ENCODE peak calls at places on chromosomes 13 and 19, in six cellular contexts. V, E, Z, R, U and K are unnamed samples.

GRCh38 chr13:112647256-112647655 is 42.6 kb upstream of the ATP11A start:
- DNase-seq in V (peak; percentile 5), Z (no peak), U (no peak), R (no peak), E (no peak), K (no peak)

GRCh38 chr19:17490411-17490810 is 20.1 kb downstream of the SLC27A1 start:
- DNase-seq in E (no peak), U (no peak), Z (no peak), V (no peak), R (no peak), K (no peak)

GRCh38 chr13:53206455-53206854 is 177.8 kb downstream of the OLFM4 start:
- DNase-seq in E (no peak), Z (peak; percentile 10), R (peak; percentile 4), U (no peak), V (no peak), K (no peak)

GRCh38 chr19:22595918-22596341 is 38.2 kb upstream of the ZNF492 start:
- DNase-seq in U (no peak), R (no peak), E (peak; percentile 37), V (peak; percentile 72), Z (no peak), K (no peak)

GRCh38 chr13:23365652-23366051 is 67.8 kb downstream of the SACS start:
- DNase-seq in Z (no peak), R (no peak), U (no peak), V (no peak), E (no peak), K (no peak)

GRCh38 chr13:61123533-61124269 is 291.9 kb downstream of the PCDH20 start:
- DNase-seq in E (no peak), R (no peak), U (no peak), V (no peak), Z (no peak), K (no peak)

GRCh38 chr19:33997690-33998089 is 174.6 kb upstream of the LSM14A start:
- DNase-seq in U (no peak), V (no peak), Z (no peak), R (peak; percentile 5), E (no peak), K (no peak)

GRCh38 chr13:27619711-27620376 is 485 bp downstream of the LNX2 start:
- DNase-seq in E (no peak), R (peak; percentile 39), V (no peak), Z (no peak), U (peak; percentile 11), K (peak; percentile 25)

GRCh38 chr13:97753942-97754670 is 199.4 kb upstream of the IPO5 start:
- DNase-seq in Z (no peak), R (no peak), E (no peak), V (no peak), U (no peak), K (no peak)

GRCh38 chr13:67395577-67395976 is 165.4 kb upstream of the PCDH9 start:
- DNase-seq in E (no peak), Z (no peak), V (no peak), U (no peak), R (no peak), K (no peak)

GRCh38 chr13:57996717-57997116 is 365.2 kb downstream of the PCDH17 start:
- DNase-seq in V (no peak), E (no peak), Z (no peak), R (peak; percentile 7), U (no peak), K (no peak)

GRCh38 chr19:32471095-32471494 is 65.5 kb downstream of the DPY19L3 start:
- DNase-seq in V (no peak), Z (no peak), R (peak; percentile 12), E (no peak), U (peak; percentile 40), K (no peak)

GRCh38 chr19:42442833-42443232 is at the start of gene CXCL17:
- DNase-seq in V (no peak), Z (no peak), R (no peak), U (no peak), E (no peak), K (no peak)

GRCh38 chr13:31029129-31029528 is 96.7 kb downstream of the TEX26 start:
- DNase-seq in R (no peak), E (no peak), Z (no peak), U (no peak), V (no peak), K (no peak)

GRCh38 chr19:10965398-10965797 is 4.6 kb downstream of the SMARCA4 start:
- DNase-seq in U (no peak), Z (no peak), V (no peak), E (no peak), R (peak; percentile 51), K (no peak)

GRCh38 chr19:40241125-40241808 is 14.8 kb upstream of the CCNP start:
- DNase-seq in U (no peak), Z (no peak), R (no peak), V (no peak), E (no peak), K (no peak)

GRCh38 chr13:92745233-92745632 is 481.4 kb upstream of the GPC6 start:
- DNase-seq in U (no peak), V (no peak), Z (no peak), R (no peak), E (no peak), K (no peak)

GRCh38 chr19:7152568-7152967 is 83.1 kb downstream of the ZNF557 start:
- DNase-seq in U (no peak), E (no peak), Z (peak; percentile 24), V (no peak), R (no peak), K (peak; percentile 6)

GRCh38 chr19:55486971-55487883 is 1.0 kb upstream of the SSC5D start:
- DNase-seq in Z (no peak), U (peak; percentile 88), E (no peak), R (peak; percentile 96), V (peak; percentile 93), K (peak; percentile 95)

GRCh38 chr13:67619987-67620386 is 389.9 kb upstream of the PCDH9 start:
- DNase-seq in U (peak; percentile 42), Z (no peak), R (peak; percentile 60), V (no peak), E (no peak), K (no peak)

GRCh38 chr19:49851456-49852259 is 699 bp downstream of the PTOV1 start:
- DNase-seq in V (peak; percentile 51), U (no peak), Z (peak; percentile 59), R (no peak), E (peak; percentile 74), K (no peak)

GRCh38 chr13:94546071-94546839 is 49.7 kb downstream of the TGDS start:
- DNase-seq in U (no peak), Z (no peak), R (no peak), E (no peak), V (no peak), K (no peak)

GRCh38 chr19:39448271-39448670 is 2.9 kb downstream of the SUPT5H start:
- DNase-seq in E (no peak), R (peak; percentile 30), Z (no peak), U (peak; percentile 54), V (no peak), K (peak; percentile 49)

GRCh38 chr13:96391606-96392005 is 301.7 kb downstream of the HS6ST3 start:
- DNase-seq in U (no peak), R (no peak), E (no peak), Z (no peak), V (no peak), K (no peak)

GRCh38 chr13:108595416-108596257 is 33.8 kb upstream of the MYO16 start:
- DNase-seq in Z (no peak), U (no peak), R (peak; percentile 12), E (no peak), V (no peak), K (no peak)

GRCh38 chr19:47019431-47020041 is at the start of gene NPAS1:
- DNase-seq in V (no peak), E (no peak), U (no peak), R (no peak), Z (peak; percentile 57), K (no peak)

GRCh38 chr13:42561752-42562467 is 12.0 kb upstream of the TNFSF11 start:
- DNase-seq in E (no peak), U (peak; percentile 25), V (no peak), Z (no peak), R (no peak), K (no peak)

GRCh38 chr13:28268800-28269223 is 130.5 kb downstream of the PAN3 start:
- DNase-seq in Z (no peak), E (no peak), V (no peak), R (no peak), U (no peak), K (no peak)

GRCh38 chr13:99982741-99983400 is 1.3 kb downstream of the ZIC2 start:
- DNase-seq in R (no peak), E (no peak), V (no peak), U (no peak), Z (peak; percentile 25), K (no peak)

GRCh38 chr13:23868521-23868920 is 20.7 kb downstream of the MIPEP start:
- DNase-seq in V (no peak), Z (no peak), U (peak; percentile 57), R (peak; percentile 85), E (no peak), K (peak; percentile 50)

GRCh38 chr13:39567569-39567968 is 35.4 kb downstream of the LHFPL6 start:
- DNase-seq in V (no peak), Z (no peak), E (no peak), R (no peak), U (no peak), K (no peak)

GRCh38 chr19:45402469-45403070 is 2.3 kb downstream of the PPP1R13L start:
- DNase-seq in R (no peak), Z (no peak), U (peak; percentile 14), E (peak; percentile 81), V (no peak), K (peak; percentile 44)

GRCh38 chr19:3840804-3841203 is 28.0 kb downstream of the ZFR2 start:
- DNase-seq in U (no peak), V (no peak), E (no peak), R (no peak), Z (no peak), K (no peak)

DNA sequence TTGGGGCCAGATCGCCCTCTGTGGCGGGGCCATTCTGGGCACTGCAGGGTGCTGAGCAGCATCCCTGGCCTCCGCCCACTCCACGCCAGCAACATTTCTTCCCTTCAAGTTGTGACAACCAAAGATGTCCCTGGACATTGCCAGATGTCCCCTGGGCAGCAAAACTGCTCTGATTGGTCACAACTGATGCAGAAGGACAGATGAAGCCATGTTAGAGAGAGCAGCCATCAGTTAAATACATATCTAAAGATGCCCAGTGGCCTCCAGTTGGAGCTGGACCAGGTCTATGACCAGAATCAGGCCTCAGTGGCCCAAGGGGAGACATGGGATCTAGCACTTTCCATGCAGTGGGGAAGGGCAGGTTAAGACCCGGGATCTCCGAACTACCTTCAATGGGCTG is 125.7 kb downstream of the PTPRS start:
- DNase-seq in V (no peak), R (no peak), U (no peak), E (no peak), Z (no peak), K (no peak)
- H3K4me3 ChIP-seq in V (no peak overlapping the region), R (no peak overlapping the region), U (no peak overlapping the region), E (no peak overlapping the region), Z (no peak overlapping the region), K (no peak overlapping the region)

GRCh38 chr19:674282-675151 is 1.7 kb upstream of the FSTL3 start:
- DNase-seq in V (no peak), Z (no peak), U (no peak), R (no peak), E (no peak), K (no peak)
- TF ChIP-seq CTCF in V (no peak), Z (no peak), U (no peak), R (no peak), E (no peak), K (no peak)

GRCh38 chr19:12847159-12848139 is 9.1 kb downstream of the MAST1 start:
- DNase-seq in V (peak; percentile 87), Z (peak; percentile 95), R (peak; percentile 80), E (peak; percentile 91), U (peak; percentile 63), K (peak; percentile 67)
- H3K4me3 ChIP-seq in V (no peak overlapping the region), Z (peak overlapping the region; percentile 25), R (peak overlapping the region; percentile 36), E (no peak overlapping the region), U (peak overlapping the region; percentile 24), K (peak overlapping the region; percentile 33)

GRCh38 chr13:37608750-37609339 is 10.3 kb upstream of the POSTN start:
- DNase-seq in Z (no peak), R (peak; percentile 44), E (no peak), V (no peak), U (no peak), K (no peak)
- TF ChIP-seq CTCF in Z (no peak), R (peak; percentile 57), E (peak; percentile 19), V (no peak), U (peak; percentile 45), K (peak; percentile 64)